ENCODE peak calls at places on chromosomes 12 and 14, in nine cellular contexts. J is B cell; W is pancreas; Q is astrocyte of the cerebellum; A is endothelial cell; E is lower leg skin; U is CD4-positive, alpha-beta T cell; D is IMR-90; H is fibroblast of mammary gland. C is an unnamed sample.

GRCh38 chr14:54756656-54757392 is 145.8 kb downstream of the GCH1 start:
- DNase-seq in J (no peak), W (no peak), Q (no peak), A (no peak), E (no peak), U (no peak), D (no peak), H (no peak), C (no peak)

GRCh38 chr14:70622111-70622712 is 19.5 kb upstream of the TTC9 start:
- DNase-seq in J (peak), W (no peak), Q (no peak), A (peak), E (no peak), U (peak), D (peak), H (peak), C (no peak)

GRCh38 chr12:5010130-5010529 is 33.5 kb upstream of the KCNA5 start:
- DNase-seq in J (no peak), W (no peak), Q (no peak), A (no peak), E (peak), U (no peak), D (no peak), H (no peak), C (no peak)

GRCh38 chr12:23662966-23663365 is 286.5 kb downstream of the SOX5 start:
- DNase-seq in J (no peak), W (no peak), Q (no peak), A (no peak), E (no peak), U (no peak), D (no peak), H (no peak), C (no peak)

GRCh38 chr12:20561886-20562285 is 133.2 kb upstream of the SLCO1C1 start:
- DNase-seq in J (no peak), W (no peak), Q (no peak), A (no peak), E (no peak), U (no peak), D (peak), H (peak), C (no peak)

GRCh38 chr12:6982532-6982931 is 11.8 kb downstream of the EMG1 start:
- DNase-seq in J (no peak), W (no peak), Q (no peak), A (no peak), E (no peak), U (no peak), D (no peak), H (no peak), C (no peak)

GRCh38 chr12:98373982-98374381 is 141.4 kb upstream of the TMPO start:
- DNase-seq in J (no peak), W (no peak), Q (no peak), A (no peak), E (no peak), U (no peak), D (no peak), H (peak), C (no peak)

GRCh38 chr14:61177279-61178225 is 103.6 kb downstream of the TMEM30B start:
- DNase-seq in J (no peak), W (no peak), Q (no peak), A (no peak), E (no peak), U (no peak), D (peak), H (no peak), C (no peak)

GRCh38 chr14:96287856-96288255 is 31.8 kb downstream of the BDKRB1 start:
- DNase-seq in J (no peak), W (no peak), Q (no peak), A (no peak), E (no peak), U (no peak), D (no peak), H (no peak), C (no peak)
- TF ChIP-seq CTCF in J (no peak), W (no peak), Q (no peak), A (no peak), E (no peak), U (no peak), D (no peak), H (no peak), C (no peak)

GRCh38 chr14:75844486-75844885 is 137.3 kb downstream of the TGFB3 start:
- DNase-seq in J (no peak), W (no peak), Q (no peak), A (no peak), E (no peak), U (no peak), D (no peak), H (no peak), C (no peak)

GRCh38 chr14:75842624-75843023 is 139.2 kb downstream of the TGFB3 start:
- DNase-seq in J (no peak), W (no peak), Q (no peak), A (no peak), E (no peak), U (no peak), D (no peak), H (no peak), C (no peak)

GRCh38 chr14:75848337-75848736 is 133.5 kb downstream of the TGFB3 start:
- DNase-seq in J (no peak), W (no peak), Q (no peak), A (no peak), E (no peak), U (no peak), D (no peak), H (no peak), C (no peak)

GRCh38 chr14:75847584-75847983 is 134.2 kb downstream of the TGFB3 start:
- DNase-seq in J (no peak), W (no peak), Q (no peak), A (no peak), E (no peak), U (no peak), D (no peak), H (no peak), C (no peak)

GRCh38 chr14:75845136-75845804 is 136.5 kb downstream of the TGFB3 start:
- DNase-seq in J (no peak), W (no peak), Q (no peak), A (no peak), E (no peak), U (no peak), D (no peak), H (no peak), C (no peak)
- TF ChIP-seq CTCF in J (no peak), W (no peak), Q (no peak), A (no peak), E (no peak), U (no peak), D (no peak), H (no peak), C (no peak)

DNA sequence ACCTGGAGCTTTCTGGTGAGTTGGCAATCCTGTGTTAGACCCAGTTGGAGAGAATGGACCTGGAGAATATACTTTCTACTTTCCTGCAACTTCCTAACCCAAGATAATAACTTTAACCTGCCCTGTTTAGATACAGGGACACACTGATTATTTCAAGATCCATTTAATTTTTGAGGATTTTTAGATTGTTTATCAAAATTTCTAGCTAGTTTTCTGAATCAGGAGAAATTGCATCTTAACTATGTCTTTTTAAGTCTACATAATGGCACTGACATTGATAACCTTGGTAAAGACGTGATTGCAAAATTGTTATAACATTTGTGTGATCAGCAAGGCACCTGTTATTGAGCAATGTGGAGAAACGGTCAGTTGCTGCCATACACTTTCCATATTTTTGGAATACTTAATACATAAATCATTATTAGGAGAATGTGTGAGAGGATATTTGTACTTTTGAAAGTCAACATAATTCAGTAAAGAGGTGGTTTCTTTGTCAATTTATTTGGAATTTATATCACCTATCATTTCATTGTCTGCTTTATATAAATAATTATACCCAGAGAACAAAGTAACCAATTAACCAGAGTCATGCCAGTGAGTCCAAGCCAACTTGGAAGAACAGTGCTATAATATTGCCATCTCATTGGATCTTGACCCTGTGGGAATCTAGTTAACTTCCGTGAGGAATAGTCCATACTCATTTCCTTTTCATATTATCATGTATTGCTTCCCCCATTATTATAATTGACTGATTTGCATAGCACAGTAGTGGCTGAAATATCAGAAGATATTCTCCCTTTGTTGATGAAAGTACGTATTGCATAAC is 28.4 kb downstream of the NFYB start:
- DNase-seq in J (no peak), W (no peak), Q (no peak), A (no peak), E (no peak), U (no peak), D (no peak), H (no peak), C (no peak)
- TF ChIP-seq CTCF in J (peak), W (no peak), Q (no peak), A (peak), E (no peak), U (peak), D (no peak), H (no peak), C (peak)

GRCh38 chr12:32895688-32896437 is 714 bp downstream of the PKP2 start:
- DNase-seq in J (peak), W (peak), Q (no peak), A (peak), E (no peak), U (no peak), D (no peak), H (no peak), C (no peak)
- TF ChIP-seq CTCF in J (no peak), W (no peak), Q (no peak), A (no peak), E (no peak), U (no peak), D (no peak), H (no peak), C (no peak)

DNA sequence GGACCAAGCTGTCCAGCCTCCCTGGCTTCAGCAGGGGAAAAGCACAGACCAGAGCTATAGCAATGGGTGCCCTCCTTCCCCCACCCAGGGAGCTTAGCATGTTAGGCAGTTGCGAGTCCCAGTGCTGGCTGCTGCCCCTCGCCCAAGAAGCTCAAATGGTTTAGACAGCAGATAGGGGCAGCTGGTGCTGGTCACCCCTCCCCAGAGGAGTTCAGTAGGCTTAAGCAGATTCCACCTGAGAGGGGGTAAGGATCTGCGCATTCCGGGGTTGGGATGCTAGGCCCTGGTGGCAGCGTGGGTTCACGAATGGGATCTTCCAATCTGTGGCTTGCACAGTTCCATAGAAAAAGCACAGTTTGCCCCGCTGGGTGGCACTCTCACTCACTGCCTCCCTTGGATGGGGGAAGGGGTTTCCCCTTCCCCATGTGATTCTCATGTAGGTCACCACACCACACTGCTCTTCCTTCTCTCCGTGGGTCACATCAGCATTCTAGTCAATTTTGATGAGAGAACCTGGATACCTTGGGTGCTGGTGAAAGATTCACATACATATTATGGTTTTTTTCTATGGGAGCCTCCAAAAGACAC is 665.6 kb downstream of the C12orf50 start:
- DNase-seq in J (no peak), W (peak), Q (no peak), A (no peak), E (no peak), U (no peak), D (no peak), H (no peak), C (no peak)
- TF ChIP-seq CTCF in J (no peak), W (no peak), Q (no peak), A (no peak), E (no peak), U (no peak), D (no peak), H (no peak), C (no peak)